ENCODE peak calls at places on chromosomes 3 and 15, in four cellular contexts. Z, V, F and O are unnamed samples.

GRCh38 chr3:128432898-128433629 is 33.6 kb downstream of the DNAJB8 start:
- DNase-seq in F (no peak), Z (peak; percentile 84), V (no peak), O (no peak)

GRCh38 chr3:127678611-127679533 is 6.1 kb downstream of the ABTB1 start:
- DNase-seq in Z (no peak), F (peak; percentile 23), V (no peak), O (no peak)

GRCh38 chr3:94862703-94863102 is 799.8 kb downstream of the NSUN3 start:
- DNase-seq in F (no peak), Z (peak; percentile 63), V (no peak), O (no peak)

GRCh38 chr15:38650936-38651327 is 86.3 kb upstream of the RASGRP1 start:
- DNase-seq in V (no peak), Z (no peak), F (no peak), O (no peak)

GRCh38 chr3:131645638-131646037 is 142.9 kb upstream of the MRPL3 start:
- DNase-seq in V (no peak), Z (no peak), F (no peak), O (no peak)

GRCh38 chr3:45552031-45552772 is 42.3 kb upstream of the LIMD1 start:
- DNase-seq in V (no peak), Z (no peak), F (no peak), O (no peak)

GRCh38 chr3:56682458-56683121 is 475 bp downstream of the TASOR start:
- DNase-seq in V (peak; percentile 40), Z (peak; percentile 80), F (peak; percentile 74), O (no peak)

GRCh38 chr15:58903232-58903631 is 30.2 kb downstream of the SLTM start:
- DNase-seq in V (no peak), Z (no peak), F (no peak), O (no peak)

GRCh38 chr15:42147431-42147735 is 9.1 kb downstream of the PLA2G4F start:
- DNase-seq in F (no peak), V (no peak), Z (no peak), O (no peak)

GRCh38 chr15:78873796-78874761 is 1.4 kb downstream of the MORF4L1 start:
- DNase-seq in Z (peak; percentile 47), V (no peak), F (no peak), O (no peak)

GRCh38 chr3:43181202-43181910 is 75.5 kb upstream of the POMGNT2 start:
- DNase-seq in V (peak; percentile 12), Z (no peak), F (no peak), O (no peak)

GRCh38 chr15:62895139-62895866 is 147.2 kb upstream of the TPM1 start:
- DNase-seq in F (no peak), V (no peak), Z (no peak), O (no peak)

GRCh38 chr3:160331127-160331937 is 67.7 kb downstream of the IFT80 start:
- DNase-seq in Z (no peak), F (no peak), V (no peak), O (no peak)

GRCh38 chr3:87084868-87085267 is 93.9 kb upstream of the VGLL3 start:
- DNase-seq in Z (no peak), F (no peak), V (no peak), O (no peak)

GRCh38 chr3:73529280-73530029 is 95.3 kb downstream of the PDZRN3 start:
- DNase-seq in Z (no peak), V (no peak), F (no peak), O (no peak)

GRCh38 chr15:99474041-99474906 is 91.5 kb upstream of the MEF2A start:
- DNase-seq in F (no peak), V (no peak), Z (no peak), O (peak; percentile 88)

GRCh38 chr3:64084640-64085039 is 61.3 kb upstream of the PSMD6 start:
- DNase-seq in Z (no peak), V (no peak), F (no peak), O (no peak)

GRCh38 chr3:11638669-11639402 is 4.9 kb downstream of the VGLL4 start:
- DNase-seq in F (no peak), V (no peak), Z (peak; percentile 33), O (no peak)

GRCh38 chr15:47843124-47843663 is 125.9 kb downstream of the SEMA6D start:
- DNase-seq in Z (no peak), F (no peak), V (no peak), O (no peak)

GRCh38 chr15:47846128-47846868 is 129.0 kb downstream of the SEMA6D start:
- DNase-seq in Z (no peak), F (no peak), V (no peak), O (no peak)

GRCh38 chr15:47846911-47847310 is 129.6 kb downstream of the SEMA6D start:
- DNase-seq in Z (no peak), F (no peak), V (no peak), O (no peak)

GRCh38 chr15:47839233-47839867 is 122.0 kb downstream of the SEMA6D start:
- DNase-seq in Z (no peak), V (no peak), F (no peak), O (no peak)

GRCh38 chr15:47844437-47844836 is 127.1 kb downstream of the SEMA6D start:
- DNase-seq in V (no peak), F (no peak), Z (no peak), O (no peak)
- TF ChIP-seq POLR2AphosphoS5 in V (no peak), F (no peak), Z (no peak), O (no peak)

GRCh38 chr15:56425976-56426375 is 39.0 kb downstream of the MNS1 start:
- DNase-seq in F (no peak), V (no peak), Z (no peak), O (no peak)

GRCh38 chr15:56425276-56425675 is 39.7 kb downstream of the MNS1 start:
- DNase-seq in V (no peak), F (no peak), Z (no peak), O (no peak)

GRCh38 chr15:56432304-56432703 is 32.6 kb downstream of the MNS1 start:
- DNase-seq in F (no peak), Z (no peak), V (no peak), O (no peak)

DNA sequence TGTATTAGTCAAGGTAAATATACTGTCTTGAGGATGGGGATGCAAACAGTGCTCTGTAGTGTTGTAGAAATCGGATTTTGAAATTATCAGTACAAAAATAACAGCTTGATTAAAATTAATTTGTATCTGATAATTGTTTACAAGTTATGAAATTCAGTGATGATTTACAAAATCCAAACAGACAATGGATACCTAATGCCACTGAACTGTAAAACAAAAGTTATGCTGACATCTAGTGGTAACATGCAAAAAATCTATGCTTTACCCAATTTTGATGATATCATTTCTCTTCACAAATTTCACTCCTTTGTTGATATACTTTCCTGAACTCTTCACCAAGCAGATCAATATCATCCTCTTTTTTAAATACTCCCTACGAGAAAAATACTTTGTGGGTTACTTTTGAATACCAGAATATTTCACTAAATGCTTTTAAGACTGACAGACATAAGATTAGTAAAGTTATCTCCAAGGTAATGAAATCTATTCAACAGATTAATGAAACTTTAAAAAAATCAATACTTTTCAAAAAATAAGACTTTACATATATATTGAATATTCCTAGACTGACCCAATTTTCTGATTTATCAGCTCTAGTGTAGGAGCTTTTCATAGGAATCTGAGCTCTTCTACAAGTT is 36.0 kb downstream of the MNS1 start:
- DNase-seq in Z (peak; percentile 52), F (no peak), V (no peak), O (no peak)
- TF ChIP-seq POLR2AphosphoS5 in Z (no peak), F (no peak), V (no peak), O (no peak)

DNA sequence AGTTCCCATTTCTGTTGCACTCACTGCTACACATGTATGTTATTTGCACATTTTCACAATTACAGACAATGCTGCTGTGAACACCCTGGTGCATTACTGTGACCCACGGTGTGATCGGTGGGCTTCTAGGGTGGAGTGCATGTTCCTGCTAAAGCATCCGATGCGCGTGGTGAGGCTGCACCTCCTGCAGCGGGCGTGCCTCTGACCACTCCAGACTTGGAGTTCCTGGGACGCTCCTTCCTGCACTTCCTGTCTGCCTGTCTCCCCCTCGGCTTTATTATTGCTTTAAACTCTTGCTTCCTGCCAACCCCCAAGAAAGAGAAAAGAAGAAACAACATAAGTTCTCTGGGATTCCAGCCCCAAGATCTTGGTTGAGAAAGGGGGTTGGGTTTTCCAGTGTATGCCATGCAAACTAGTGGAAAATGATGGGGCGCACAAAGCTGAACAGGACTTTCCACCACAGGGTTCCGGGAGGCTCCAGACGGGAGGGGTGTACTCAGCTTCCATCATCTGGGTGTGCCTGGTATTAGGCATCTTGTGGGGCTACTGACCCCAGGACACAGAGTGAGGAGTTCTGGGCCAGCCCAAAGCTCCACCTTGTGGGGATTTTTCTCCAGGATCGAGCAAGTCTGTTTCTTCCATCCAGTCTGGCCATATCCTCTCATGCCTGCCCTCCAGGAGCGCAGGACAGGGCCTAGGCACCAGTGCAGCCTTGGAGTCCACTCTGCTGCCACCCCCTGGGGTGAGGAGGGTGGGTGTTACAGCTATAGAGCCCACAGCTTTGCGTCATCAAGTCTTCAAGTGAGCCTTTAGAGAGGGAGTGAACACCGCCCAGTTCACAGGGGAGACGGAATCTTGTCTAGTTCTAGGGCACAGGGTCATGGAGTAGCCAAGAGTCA is 11.2 kb downstream of the RPL32 start:
- DNase-seq in F (no peak), V (no peak), Z (peak; percentile 55), O (no peak)
- TF ChIP-seq POLR2AphosphoS5 in F (no peak), V (peak; percentile 43), Z (no peak), O (no peak)

GRCh38 chr3:169112153-169112892 is 551.2 kb downstream of the MECOM start:
- DNase-seq in V (no peak), Z (no peak), F (no peak), O (no peak)
- TF ChIP-seq POLR2AphosphoS5 in V (no peak), Z (no peak), F (no peak), O (peak; percentile 43)

GRCh38 chr3:134309987-134310700 is 59.5 kb upstream of the RYK start:
- DNase-seq in V (no peak), Z (no peak), F (no peak), O (no peak)
- TF ChIP-seq POLR2AphosphoS5 in V (no peak), Z (no peak), F (no peak), O (no peak)

GRCh38 chr3:58161435-58162398 is 49.1 kb downstream of the DNASE1L3 start:
- DNase-seq in Z (no peak), F (peak; percentile 75), V (no peak), O (no peak)

GRCh38 chr3:58164199-58164879 is 46.4 kb downstream of the DNASE1L3 start:
- DNase-seq in Z (no peak), V (no peak), F (peak; percentile 92), O (no peak)

GRCh38 chr3:58164916-58165821 is 45.6 kb downstream of the DNASE1L3 start:
- DNase-seq in V (no peak), Z (peak; percentile 66), F (peak; percentile 58), O (no peak)

GRCh38 chr3:58160399-58160798 is 50.4 kb downstream of the DNASE1L3 start:
- DNase-seq in F (no peak), Z (no peak), V (no peak), O (no peak)

GRCh38 chr3:58163234-58163633 is 47.5 kb downstream of the DNASE1L3 start:
- DNase-seq in F (no peak), V (no peak), Z (no peak), O (no peak)
- TF ChIP-seq POLR2AphosphoS5 in F (no peak), V (no peak), Z (no peak), O (no peak)